ENCODE peak calls at places on chromosome 19, in eight cellular contexts. Y, K, H, B, E, W, C and O are unnamed samples.

GRCh38 chr19:14479985-14480694 is 5.0 kb upstream of the PTGER1 start:
- DNase-seq in Y (no peak), K (peak), H (peak), B (peak), E (no peak), W (peak), C (no peak), O (no peak)

GRCh38 chr19:56106397-56106849 is 14.7 kb downstream of the ZNF787 start:
- DNase-seq in Y (no peak), K (no peak), H (no peak), B (no peak), E (no peak), W (no peak), C (no peak), O (no peak)

GRCh38 chr19:53621885-53622710 is 9.7 kb upstream of the DPRX start:
- DNase-seq in Y (peak), K (no peak), H (no peak), B (no peak), E (no peak), W (no peak), C (no peak), O (no peak)

GRCh38 chr19:954672-955494 is 29.0 kb downstream of the ARID3A start:
- DNase-seq in Y (peak), K (no peak), H (no peak), B (no peak), E (no peak), W (no peak), C (no peak), O (no peak)

GRCh38 chr19:484494-484893 is 11.8 kb upstream of the MADCAM1 start:
- DNase-seq in Y (no peak), K (no peak), H (no peak), B (no peak), E (no peak), W (no peak), C (no peak), O (no peak)

GRCh38 chr19:19115954-19116353 is 22.3 kb downstream of the TMEM161A start:
- DNase-seq in Y (no peak), K (peak), H (no peak), B (peak), E (peak), W (peak), C (no peak), O (peak)

GRCh38 chr19:6238256-6238642 is 41.5 kb downstream of the MLLT1 start:
- DNase-seq in Y (no peak), K (no peak), H (no peak), B (no peak), E (no peak), W (no peak), C (no peak), O (no peak)

GRCh38 chr19:1752757-1753728 is at the start of gene ONECUT3:
- DNase-seq in Y (peak), K (no peak), H (no peak), B (no peak), E (peak), W (no peak), C (no peak), O (no peak)